ENCODE peak calls at places on chromosomes 4 and X, in eight cellular contexts. H, X, M, O, B, K, Y and T are unnamed samples.

GRCh38 chr4:39792529-39792928 is 94.6 kb downstream of the UBE2K start:
- DNase-seq in H (no peak), X (no peak), M (no peak), O (no peak), B (no peak), K (no peak), Y (no peak), T (no peak)

GRCh38 chr4:69860007-69860406 is at the start of gene SULT1E1:
- DNase-seq in H (no peak), X (no peak), M (no peak), O (no peak), B (no peak), K (no peak), Y (no peak), T (no peak)

GRCh38 chr4:161663844-161664243 is 500.0 kb downstream of the FSTL5 start:
- DNase-seq in H (no peak), X (no peak), M (no peak), O (no peak), B (no peak), K (no peak), Y (no peak), T (no peak)

GRCh38 chr4:1511441-1512041 is 105.3 kb upstream of the NKX1-1 start:
- DNase-seq in H (peak; percentile 58), X (no peak), M (peak; percentile 40), O (no peak), B (peak; percentile 78), K (peak; percentile 7), Y (no peak), T (no peak)

GRCh38 chrX:103376118-103376978 is at the start of gene BEX3:
- DNase-seq in H (peak; percentile 68), X (peak; percentile 70), M (peak; percentile 32), O (peak; percentile 69), B (peak; percentile 64), K (no peak), Y (no peak), T (no peak)

GRCh38 chr4:128604840-128605239 is 204.7 kb upstream of the JADE1 start:
- DNase-seq in H (no peak), X (no peak), M (no peak), O (no peak), B (no peak), K (no peak), Y (no peak), T (no peak)

GRCh38 chr4:141458501-141458900 is 177.9 kb upstream of the IL15 start:
- DNase-seq in H (no peak), X (no peak), M (no peak), O (no peak), B (no peak), K (no peak), Y (no peak), T (no peak)

GRCh38 chrX:120120223-120120622 is 4.5 kb upstream of the RHOXF1 start:
- DNase-seq in H (no peak), X (no peak), M (no peak), O (no peak), B (no peak), K (no peak), Y (no peak), T (no peak)

GRCh38 chr4:26237916-26238315 is 82.9 kb upstream of the RBPJ start:
- DNase-seq in H (no peak), X (no peak), M (no peak), O (no peak), B (no peak), K (no peak), Y (no peak), T (no peak)

GRCh38 chr4:112005027-112005426 is 140.2 kb upstream of the FAM241A start:
- DNase-seq in H (no peak), X (no peak), M (no peak), O (no peak), B (no peak), K (no peak), Y (no peak), T (no peak)